ENCODE peak calls at places on chromosomes 2 and 18, in four cellular contexts. One of them, this sample, is unnamed.

GRCh38 chr2:26764078-26764887 is at the start of gene SLC35F6:
- DNase-seq in T-helper 1 cell: peak; percentile 75
- DNase-seq in ELR: peak; percentile 85
- DNase-seq in BE2C: peak; percentile 90
- DNase-seq in this sample: peak; percentile 91

GRCh38 chr2:12769492-12770105 is 52.9 kb downstream of the TRIB2 start:
- DNase-seq in T-helper 1 cell: no peak
- DNase-seq in ELR: no peak
- DNase-seq in BE2C: no peak
- DNase-seq in this sample: no peak

GRCh38 chr2:177449159-177449558 is 56.6 kb downstream of the AGPS start:
- DNase-seq in T-helper 1 cell: no peak
- DNase-seq in ELR: no peak
- DNase-seq in BE2C: no peak
- DNase-seq in this sample: no peak

GRCh38 chr2:4995466-4995865 is 696.7 kb upstream of the SOX11 start:
- DNase-seq in T-helper 1 cell: no peak
- DNase-seq in ELR: no peak
- DNase-seq in BE2C: no peak
- DNase-seq in this sample: no peak

GRCh38 chr2:224638338-224638823 is 53.2 kb upstream of the CUL3 start:
- DNase-seq in T-helper 1 cell: peak; percentile 6
- DNase-seq in ELR: no peak
- DNase-seq in BE2C: no peak
- DNase-seq in this sample: peak; percentile 49

GRCh38 chr2:17309741-17310339 is 208.4 kb downstream of the RAD51AP2 start:
- DNase-seq in T-helper 1 cell: no peak
- DNase-seq in ELR: peak; percentile 51
- DNase-seq in BE2C: peak; percentile 55
- DNase-seq in this sample: peak; percentile 62

GRCh38 chr2:60552096-60552850 is 1.2 kb downstream of the BCL11A start:
- DNase-seq in T-helper 1 cell: no peak
- DNase-seq in ELR: peak; percentile 40
- DNase-seq in BE2C: peak; percentile 41
- DNase-seq in this sample: peak; percentile 55

GRCh38 chr2:105143094-105143466 is 98.5 kb upstream of the GPR45 start:
- DNase-seq in T-helper 1 cell: no peak
- DNase-seq in ELR: no peak
- DNase-seq in BE2C: no peak
- DNase-seq in this sample: no peak

GRCh38 chr2:216713691-216714411 is 18.5 kb upstream of the IGFBP5 start:
- DNase-seq in T-helper 1 cell: no peak
- DNase-seq in ELR: peak; percentile 76
- DNase-seq in BE2C: peak; percentile 37
- DNase-seq in this sample: no peak

GRCh38 chr2:12921321-12921720 is 204.6 kb downstream of the TRIB2 start:
- DNase-seq in T-helper 1 cell: no peak
- DNase-seq in ELR: no peak
- DNase-seq in BE2C: no peak
- DNase-seq in this sample: no peak

GRCh38 chr18:69992776-69993175 is 45.1 kb upstream of the CD226 start:
- DNase-seq in T-helper 1 cell: no peak
- DNase-seq in ELR: peak; percentile 77
- DNase-seq in BE2C: no peak
- DNase-seq in this sample: no peak

GRCh38 chr18:66603941-66604627 is at the start of gene CDH19:
- DNase-seq in T-helper 1 cell: no peak
- DNase-seq in ELR: no peak
- DNase-seq in BE2C: no peak
- DNase-seq in this sample: no peak

GRCh38 chr18:45386256-45386655 is 229.0 kb upstream of the SLC14A2 start:
- DNase-seq in T-helper 1 cell: no peak
- DNase-seq in ELR: peak; percentile 10
- DNase-seq in BE2C: peak; percentile 28
- DNase-seq in this sample: no peak

GRCh38 chr18:48780151-48781001 is 170.4 kb downstream of the SMAD7 start:
- DNase-seq in T-helper 1 cell: no peak
- DNase-seq in ELR: no peak
- DNase-seq in BE2C: no peak
- DNase-seq in this sample: no peak

GRCh38 chr2:108377411-108377810 is 343 bp upstream of the SULT1C4 start:
- DNase-seq in T-helper 1 cell: no peak
- DNase-seq in ELR: no peak
- DNase-seq in BE2C: no peak
- DNase-seq in this sample: no peak

GRCh38 chr2:28355521-28356094 is 37.0 kb upstream of the FOSL2 start:
- DNase-seq in T-helper 1 cell: no peak
- DNase-seq in ELR: no peak
- DNase-seq in BE2C: peak; percentile 87
- DNase-seq in this sample: no peak

GRCh38 chr2:212540356-212540755 is 1.8 kb upstream of the ERBB4 start:
- DNase-seq in T-helper 1 cell: no peak
- DNase-seq in ELR: no peak
- DNase-seq in BE2C: no peak
- DNase-seq in this sample: no peak

GRCh38 chr2:227862227-227862740 is 9.1 kb upstream of the DAW1 start:
- DNase-seq in T-helper 1 cell: peak; percentile 8
- DNase-seq in ELR: peak; percentile 65
- DNase-seq in BE2C: peak; percentile 40
- DNase-seq in this sample: no peak

GRCh38 chr2:221571108-221571390 is 1.1 kb downstream of the EPHA4 start:
- DNase-seq in T-helper 1 cell: peak; percentile 11
- DNase-seq in ELR: peak; percentile 1
- DNase-seq in BE2C: no peak
- DNase-seq in this sample: no peak

GRCh38 chr2:62149708-62150107 is 46.2 kb upstream of the B3GNT2 start:
- DNase-seq in T-helper 1 cell: no peak
- DNase-seq in ELR: peak; percentile 95
- DNase-seq in BE2C: peak; percentile 67
- DNase-seq in this sample: no peak

GRCh38 chr2:232330068-232330999 is 48.2 kb upstream of the ALPP start:
- DNase-seq in T-helper 1 cell: no peak
- DNase-seq in ELR: no peak
- DNase-seq in BE2C: no peak
- DNase-seq in this sample: no peak

GRCh38 chr2:45554073-45554742 is 56.9 kb downstream of the SRBD1 start:
- DNase-seq in T-helper 1 cell: no peak
- DNase-seq in ELR: peak; percentile 20
- DNase-seq in BE2C: no peak
- DNase-seq in this sample: no peak

GRCh38 chr2:95351080-95351915 is 51.2 kb upstream of the FAHD2A start:
- DNase-seq in T-helper 1 cell: no peak
- DNase-seq in ELR: no peak
- DNase-seq in BE2C: no peak
- DNase-seq in this sample: no peak

GRCh38 chr18:11124054-11124453 is 25.3 kb downstream of the PIEZO2 start:
- DNase-seq in T-helper 1 cell: no peak
- DNase-seq in ELR: no peak
- DNase-seq in BE2C: no peak
- DNase-seq in this sample: no peak

GRCh38 chr2:216306868-216307267 is 65.4 kb downstream of the MARCHF4 start:
- DNase-seq in T-helper 1 cell: no peak
- DNase-seq in ELR: no peak
- DNase-seq in BE2C: no peak
- DNase-seq in this sample: no peak

GRCh38 chr2:116487336-116487735 is 1327.2 kb upstream of the DDX18 start:
- DNase-seq in T-helper 1 cell: no peak
- DNase-seq in ELR: no peak
- DNase-seq in BE2C: no peak
- DNase-seq in this sample: no peak

GRCh38 chr2:27212626-27213471 is 781 bp upstream of the SLC5A6 start:
- DNase-seq in T-helper 1 cell: peak; percentile 48
- DNase-seq in ELR: peak; percentile 20
- DNase-seq in BE2C: no peak
- DNase-seq in this sample: peak; percentile 74

GRCh38 chr2:241050624-241051577 is 51.2 kb downstream of the MTERF4 start:
- DNase-seq in T-helper 1 cell: no peak
- DNase-seq in ELR: no peak
- DNase-seq in BE2C: no peak
- DNase-seq in this sample: no peak

GRCh38 chr2:182447163-182447562 is 20.3 kb upstream of the PDE1A start:
- DNase-seq in T-helper 1 cell: no peak
- DNase-seq in ELR: no peak
- DNase-seq in BE2C: no peak
- DNase-seq in this sample: no peak

GRCh38 chr2:135531231-135532197 is at the start of gene R3HDM1:
- DNase-seq in T-helper 1 cell: peak; percentile 95
- DNase-seq in ELR: peak; percentile 100
- DNase-seq in BE2C: peak; percentile 91
- DNase-seq in this sample: peak; percentile 97

GRCh38 chr2:192216336-192216735 is 21.6 kb upstream of the TMEFF2 start:
- DNase-seq in T-helper 1 cell: no peak
- DNase-seq in ELR: no peak
- DNase-seq in BE2C: no peak
- DNase-seq in this sample: no peak

GRCh38 chr2:239884875-239885274 is 140.3 kb downstream of the NDUFA10 start:
- DNase-seq in T-helper 1 cell: no peak
- DNase-seq in ELR: no peak
- DNase-seq in BE2C: no peak
- DNase-seq in this sample: no peak

GRCh38 chr2:156784034-156784433 is 347.9 kb downstream of the GPD2 start:
- DNase-seq in T-helper 1 cell: no peak
- DNase-seq in ELR: no peak
- DNase-seq in BE2C: peak; percentile 62
- DNase-seq in this sample: no peak

GRCh38 chr2:74834806-74835755 is 1.2 kb downstream of the HK2 start:
- DNase-seq in T-helper 1 cell: peak; percentile 46
- DNase-seq in ELR: peak; percentile 79
- DNase-seq in BE2C: peak; percentile 65
- DNase-seq in this sample: peak; percentile 54

GRCh38 chr2:83103602-83104001 is 1355.5 kb downstream of the SUCLG1 start:
- DNase-seq in T-helper 1 cell: no peak
- DNase-seq in ELR: peak; percentile 82
- DNase-seq in BE2C: no peak
- DNase-seq in this sample: no peak

GRCh38 chr18:55634545-55634944 is 46.6 kb upstream of the TCF4 start:
- DNase-seq in T-helper 1 cell: no peak
- DNase-seq in ELR: peak; percentile 88
- DNase-seq in BE2C: no peak
- DNase-seq in this sample: no peak

GRCh38 chr2:58798787-58799186 is 557.7 kb upstream of the FANCL start:
- DNase-seq in T-helper 1 cell: no peak
- DNase-seq in ELR: no peak
- DNase-seq in BE2C: no peak
- DNase-seq in this sample: no peak

GRCh38 chr2:6773007-6773693 is 92.6 kb downstream of the CMPK2 start:
- DNase-seq in T-helper 1 cell: peak; percentile 61
- DNase-seq in ELR: peak; percentile 4
- DNase-seq in BE2C: peak; percentile 73
- DNase-seq in this sample: peak; percentile 52

GRCh38 chr2:222877556-222878278 is 16.9 kb downstream of the ACSL3 start:
- DNase-seq in T-helper 1 cell: no peak
- DNase-seq in ELR: peak; percentile 42
- DNase-seq in BE2C: no peak
- DNase-seq in this sample: no peak

This sample was measured in B cell.